ENCODE peak calls at places on chromosomes 16 and 17, in nine cellular contexts. One of them, this sample, is unnamed.
A peak's percentile ranks its signal among the peaks of the same experiment; 100 is the strongest.

GRCh38 chr17:2435181-2435741 is 34.4 kb upstream of the MNT start:
- DNase-seq in endothelial cell of umbilical vein: no peak
- DNase-seq in neuronal stem cell: peak; percentile 64
- DNase-seq in colonic mucosa: no peak
- DNase-seq in gastrocnemius medialis: no peak
- DNase-seq in BE2C: no peak
- DNase-seq in right lobe of liver: no peak
- DNase-seq in left ventricle myocardium inferior: no peak
- DNase-seq in heart right ventricle: no peak
- DNase-seq in this sample: no peak

GRCh38 chr17:57726838-57727237 is 18.3 kb downstream of the CCDC182 start:
- DNase-seq in neuronal stem cell: no peak
- DNase-seq in BE2C: no peak
- DNase-seq in endothelial cell of umbilical vein: no peak
- DNase-seq in gastrocnemius medialis: no peak
- DNase-seq in right lobe of liver: no peak
- DNase-seq in heart right ventricle: no peak
- DNase-seq in left ventricle myocardium inferior: no peak
- DNase-seq in colonic mucosa: no peak
- DNase-seq in this sample: no peak

GRCh38 chr17:82121660-82122629 is 23.9 kb upstream of the FASN start:
- DNase-seq in neuronal stem cell: no peak
- DNase-seq in endothelial cell of umbilical vein: no peak
- DNase-seq in heart right ventricle: no peak
- DNase-seq in colonic mucosa: no peak
- DNase-seq in right lobe of liver: no peak
- DNase-seq in gastrocnemius medialis: no peak
- DNase-seq in left ventricle myocardium inferior: no peak
- DNase-seq in BE2C: no peak
- DNase-seq in this sample: no peak

GRCh38 chr16:14249291-14250032 is 178.3 kb downstream of the MRTFB start:
- DNase-seq in gastrocnemius medialis: no peak
- DNase-seq in left ventricle myocardium inferior: no peak
- DNase-seq in right lobe of liver: no peak
- DNase-seq in heart right ventricle: peak; percentile 43
- DNase-seq in BE2C: peak; percentile 40
- DNase-seq in neuronal stem cell: peak; percentile 12
- DNase-seq in endothelial cell of umbilical vein: peak; percentile 62
- DNase-seq in colonic mucosa: peak; percentile 45
- DNase-seq in this sample: no peak

GRCh38 chr16:73210686-73211085 is 162.8 kb upstream of the ZFHX3 start:
- DNase-seq in gastrocnemius medialis: no peak
- DNase-seq in endothelial cell of umbilical vein: no peak
- DNase-seq in neuronal stem cell: no peak
- DNase-seq in colonic mucosa: no peak
- DNase-seq in left ventricle myocardium inferior: no peak
- DNase-seq in BE2C: no peak
- DNase-seq in heart right ventricle: no peak
- DNase-seq in right lobe of liver: no peak
- DNase-seq in this sample: no peak

GRCh38 chr16:53434436-53435065 is at the start of gene RBL2:
- DNase-seq in neuronal stem cell: peak; percentile 75
- DNase-seq in BE2C: peak; percentile 84
- DNase-seq in right lobe of liver: peak; percentile 87
- DNase-seq in endothelial cell of umbilical vein: peak; percentile 85
- DNase-seq in left ventricle myocardium inferior: peak; percentile 89
- DNase-seq in heart right ventricle: peak; percentile 10
- DNase-seq in gastrocnemius medialis: no peak
- DNase-seq in colonic mucosa: peak; percentile 86
- DNase-seq in this sample: peak; percentile 95

GRCh38 chr17:80835816-80836657 is 155.6 kb upstream of the CHMP6 start:
- DNase-seq in neuronal stem cell: no peak
- DNase-seq in BE2C: no peak
- DNase-seq in endothelial cell of umbilical vein: no peak
- DNase-seq in gastrocnemius medialis: peak; percentile 47
- DNase-seq in colonic mucosa: no peak
- DNase-seq in right lobe of liver: no peak
- DNase-seq in left ventricle myocardium inferior: no peak
- DNase-seq in heart right ventricle: no peak
- DNase-seq in this sample: peak; percentile 65

GRCh38 chr17:38922538-38923291 is 2.7 kb upstream of the LASP1NB start:
- DNase-seq in neuronal stem cell: peak; percentile 48
- DNase-seq in left ventricle myocardium inferior: no peak
- DNase-seq in colonic mucosa: peak; percentile 81
- DNase-seq in endothelial cell of umbilical vein: peak; percentile 67
- DNase-seq in gastrocnemius medialis: peak; percentile 50
- DNase-seq in right lobe of liver: peak; percentile 42
- DNase-seq in heart right ventricle: peak; percentile 91
- DNase-seq in BE2C: peak; percentile 75
- DNase-seq in this sample: peak; percentile 78

GRCh38 chr17:67559381-67559966 is 158.3 kb upstream of the NOL11 start:
- DNase-seq in heart right ventricle: no peak
- DNase-seq in left ventricle myocardium inferior: no peak
- DNase-seq in BE2C: no peak
- DNase-seq in neuronal stem cell: no peak
- DNase-seq in gastrocnemius medialis: no peak
- DNase-seq in colonic mucosa: no peak
- DNase-seq in endothelial cell of umbilical vein: no peak
- DNase-seq in right lobe of liver: no peak
- DNase-seq in this sample: no peak

GRCh38 chr16:2664522-2665096 is 17.7 kb upstream of the KCTD5 start:
- DNase-seq in heart right ventricle: no peak
- DNase-seq in gastrocnemius medialis: no peak
- DNase-seq in neuronal stem cell: no peak
- DNase-seq in right lobe of liver: no peak
- DNase-seq in BE2C: no peak
- DNase-seq in endothelial cell of umbilical vein: no peak
- DNase-seq in left ventricle myocardium inferior: no peak
- DNase-seq in colonic mucosa: no peak
- DNase-seq in this sample: no peak

GRCh38 chr16:2447920-2448583 is 11.9 kb upstream of the TEDC2 start:
- DNase-seq in colonic mucosa: no peak
- DNase-seq in endothelial cell of umbilical vein: no peak
- DNase-seq in BE2C: no peak
- DNase-seq in gastrocnemius medialis: no peak
- DNase-seq in right lobe of liver: no peak
- DNase-seq in left ventricle myocardium inferior: no peak
- DNase-seq in neuronal stem cell: no peak
- DNase-seq in heart right ventricle: no peak
- DNase-seq in this sample: no peak

GRCh38 chr17:79814966-79815835 is 18.3 kb upstream of the CBX8 start:
- DNase-seq in colonic mucosa: peak; percentile 71
- DNase-seq in right lobe of liver: peak; percentile 58
- DNase-seq in neuronal stem cell: no peak
- DNase-seq in endothelial cell of umbilical vein: no peak
- DNase-seq in left ventricle myocardium inferior: no peak
- DNase-seq in gastrocnemius medialis: no peak
- DNase-seq in BE2C: no peak
- DNase-seq in heart right ventricle: no peak
- DNase-seq in this sample: no peak

GRCh38 chr16:20137909-20138308 is 64.2 kb upstream of the GPR139 start:
- DNase-seq in colonic mucosa: no peak
- DNase-seq in left ventricle myocardium inferior: no peak
- DNase-seq in endothelial cell of umbilical vein: no peak
- DNase-seq in heart right ventricle: no peak
- DNase-seq in gastrocnemius medialis: no peak
- DNase-seq in neuronal stem cell: no peak
- DNase-seq in right lobe of liver: no peak
- DNase-seq in BE2C: no peak
- DNase-seq in this sample: no peak

GRCh38 chr17:83124871-83125514 is 45.6 kb downstream of the METRNL start:
- DNase-seq in BE2C: no peak
- DNase-seq in heart right ventricle: no peak
- DNase-seq in gastrocnemius medialis: no peak
- DNase-seq in endothelial cell of umbilical vein: no peak
- DNase-seq in left ventricle myocardium inferior: no peak
- DNase-seq in neuronal stem cell: no peak
- DNase-seq in right lobe of liver: no peak
- DNase-seq in colonic mucosa: no peak
- DNase-seq in this sample: peak; percentile 35

DNA sequence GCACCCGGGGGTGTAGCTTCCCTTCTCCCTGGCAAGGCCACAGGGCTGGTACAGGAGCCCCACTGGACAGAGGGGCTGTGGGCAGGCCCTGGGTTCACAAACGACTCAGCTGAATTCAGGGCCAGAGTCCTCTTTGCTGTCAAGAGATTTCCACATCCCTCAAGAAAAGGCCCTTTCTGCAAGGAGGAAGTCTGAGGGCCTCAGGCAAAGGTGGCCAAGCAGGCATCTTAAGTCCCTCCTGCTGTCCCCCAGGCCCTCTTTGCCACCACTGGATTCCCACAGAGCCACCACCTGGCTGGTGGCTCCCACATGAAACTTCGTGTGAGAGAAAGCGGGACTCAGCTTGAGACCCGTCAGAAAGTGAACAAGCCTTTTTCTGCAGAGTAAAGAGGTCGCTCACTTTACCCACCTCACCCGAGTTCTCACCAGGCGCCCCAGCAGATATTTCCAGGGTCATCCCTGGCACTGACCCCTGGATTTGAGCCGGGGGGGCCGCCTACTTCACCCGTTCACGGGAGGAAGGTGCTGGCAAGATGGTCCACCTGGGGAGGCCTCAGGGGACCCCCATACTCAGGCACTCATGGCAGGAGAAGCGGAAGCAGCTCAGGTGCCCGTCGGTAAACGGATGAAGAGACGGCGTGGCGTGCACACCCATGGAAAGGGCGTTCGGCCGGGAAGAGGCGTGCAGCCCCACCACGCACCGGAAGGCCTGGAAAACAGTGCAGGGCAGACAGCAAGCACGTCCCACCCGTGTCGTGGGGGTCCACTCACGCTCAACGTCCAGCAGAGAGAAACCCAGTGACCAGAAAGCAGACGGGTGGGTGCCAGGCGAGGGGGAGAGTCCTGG is 3.6 kb downstream of the RNF166 start:
- DNase-seq in colonic mucosa: no peak
- DNase-seq in right lobe of liver: no peak
- DNase-seq in BE2C: no peak
- DNase-seq in heart right ventricle: no peak
- DNase-seq in gastrocnemius medialis: no peak
- DNase-seq in left ventricle myocardium inferior: no peak
- DNase-seq in endothelial cell of umbilical vein: no peak
- DNase-seq in neuronal stem cell: no peak
- DNase-seq in this sample: no peak
- H3K4me1 ChIP-seq in colonic mucosa: peaks cover 14% of the 10 kb centered on the region
- H3K4me1 ChIP-seq in right lobe of liver: peaks cover 21% of the 10 kb centered on the region
- H3K4me1 ChIP-seq in BE2C: no peaks in the 10 kb centered on the region
- H3K4me1 ChIP-seq in heart right ventricle: peaks cover 71% of the 10 kb centered on the region
- H3K4me1 ChIP-seq in gastrocnemius medialis: peaks cover 26% of the 10 kb centered on the region
- H3K4me1 ChIP-seq in left ventricle myocardium inferior: peaks cover 76% of the 10 kb centered on the region
- H3K4me1 ChIP-seq in endothelial cell of umbilical vein: peaks cover 57% of the 10 kb centered on the region
- H3K4me1 ChIP-seq in neuronal stem cell: peaks cover 17% of the 10 kb centered on the region
- H3K4me1 ChIP-seq in this sample: peaks cover 4% of the 10 kb centered on the region

GRCh38 chr17:7222972-7223292 is 3.2 kb downstream of the ACADVL start:
- DNase-seq in right lobe of liver: peak; percentile 28
- DNase-seq in colonic mucosa: no peak
- DNase-seq in neuronal stem cell: no peak
- DNase-seq in left ventricle myocardium inferior: no peak
- DNase-seq in heart right ventricle: no peak
- DNase-seq in BE2C: no peak
- DNase-seq in gastrocnemius medialis: no peak
- DNase-seq in endothelial cell of umbilical vein: no peak
- DNase-seq in this sample: no peak
- H3K4me1 ChIP-seq in right lobe of liver: peaks cover 40% of the 10 kb centered on the region
- H3K4me1 ChIP-seq in colonic mucosa: peaks cover 14% of the 10 kb centered on the region
- H3K4me1 ChIP-seq in neuronal stem cell: peaks cover 19% of the 10 kb centered on the region
- H3K4me1 ChIP-seq in left ventricle myocardium inferior: peaks cover 79% of the 10 kb centered on the region
- H3K4me1 ChIP-seq in heart right ventricle: peaks cover 65% of the 10 kb centered on the region
- H3K4me1 ChIP-seq in BE2C: no peaks in the 10 kb centered on the region
- H3K4me1 ChIP-seq in gastrocnemius medialis: peaks cover 50% of the 10 kb centered on the region
- H3K4me1 ChIP-seq in endothelial cell of umbilical vein: peaks cover 11% of the 10 kb centered on the region
- H3K4me1 ChIP-seq in this sample: no peaks in the 10 kb centered on the region

GRCh38 chr16:47638175-47638574 is 177.0 kb downstream of the PHKB start:
- DNase-seq in neuronal stem cell: no peak
- DNase-seq in heart right ventricle: no peak
- DNase-seq in right lobe of liver: no peak
- DNase-seq in left ventricle myocardium inferior: no peak
- DNase-seq in endothelial cell of umbilical vein: no peak
- DNase-seq in BE2C: no peak
- DNase-seq in gastrocnemius medialis: no peak
- DNase-seq in colonic mucosa: no peak
- DNase-seq in this sample: no peak

GRCh38 chr16:47646914-47647313 is 185.8 kb downstream of the PHKB start:
- DNase-seq in right lobe of liver: no peak
- DNase-seq in endothelial cell of umbilical vein: no peak
- DNase-seq in colonic mucosa: no peak
- DNase-seq in neuronal stem cell: no peak
- DNase-seq in left ventricle myocardium inferior: no peak
- DNase-seq in BE2C: no peak
- DNase-seq in gastrocnemius medialis: no peak
- DNase-seq in heart right ventricle: no peak
- DNase-seq in this sample: no peak

GRCh38 chr16:47643610-47644009 is 182.5 kb downstream of the PHKB start:
- DNase-seq in gastrocnemius medialis: no peak
- DNase-seq in BE2C: no peak
- DNase-seq in endothelial cell of umbilical vein: no peak
- DNase-seq in colonic mucosa: no peak
- DNase-seq in neuronal stem cell: no peak
- DNase-seq in right lobe of liver: no peak
- DNase-seq in heart right ventricle: no peak
- DNase-seq in left ventricle myocardium inferior: no peak
- DNase-seq in this sample: no peak

GRCh38 chr16:47644661-47645060 is 183.5 kb downstream of the PHKB start:
- DNase-seq in left ventricle myocardium inferior: no peak
- DNase-seq in heart right ventricle: no peak
- DNase-seq in neuronal stem cell: no peak
- DNase-seq in gastrocnemius medialis: no peak
- DNase-seq in right lobe of liver: no peak
- DNase-seq in colonic mucosa: no peak
- DNase-seq in BE2C: no peak
- DNase-seq in endothelial cell of umbilical vein: no peak
- DNase-seq in this sample: no peak

GRCh38 chr16:47644166-47644565 is 183.0 kb downstream of the PHKB start:
- DNase-seq in neuronal stem cell: no peak
- DNase-seq in left ventricle myocardium inferior: no peak
- DNase-seq in colonic mucosa: no peak
- DNase-seq in heart right ventricle: peak; percentile 36
- DNase-seq in right lobe of liver: peak; percentile 31
- DNase-seq in BE2C: no peak
- DNase-seq in gastrocnemius medialis: no peak
- DNase-seq in endothelial cell of umbilical vein: peak; percentile 80
- DNase-seq in this sample: peak; percentile 62
- H3K4me1 ChIP-seq in neuronal stem cell: no peaks in the 10 kb centered on the region
- H3K4me1 ChIP-seq in left ventricle myocardium inferior: peaks cover 30% of the 10 kb centered on the region
- H3K4me1 ChIP-seq in colonic mucosa: no peaks in the 10 kb centered on the region
- H3K4me1 ChIP-seq in heart right ventricle: peaks cover 11% of the 10 kb centered on the region
- H3K4me1 ChIP-seq in right lobe of liver: no peaks in the 10 kb centered on the region
- H3K4me1 ChIP-seq in BE2C: no peaks in the 10 kb centered on the region
- H3K4me1 ChIP-seq in gastrocnemius medialis: peaks cover 13% of the 10 kb centered on the region
- H3K4me1 ChIP-seq in endothelial cell of umbilical vein: peaks cover 13% of the 10 kb centered on the region
- H3K4me1 ChIP-seq in this sample: peaks cover 7% of the 10 kb centered on the region

DNA sequence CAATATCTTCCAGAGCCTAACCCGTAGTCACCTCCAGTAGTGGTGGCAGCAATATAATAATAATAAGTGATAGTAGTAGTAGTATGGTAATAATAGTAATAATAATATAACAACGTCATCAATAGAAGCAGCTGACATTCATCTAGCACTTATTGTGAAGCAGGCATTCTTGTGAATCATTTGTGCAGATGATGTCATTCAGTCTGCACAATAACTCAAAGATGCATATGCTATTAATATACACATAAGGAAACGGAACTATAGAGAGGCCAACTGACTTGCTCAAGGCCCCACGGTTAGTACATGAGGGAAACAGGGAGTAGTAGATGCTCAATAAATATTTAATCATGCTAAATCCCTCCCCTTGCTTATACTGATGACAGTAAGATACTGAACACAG is 35.4 kb upstream of the GAN start:
- DNase-seq in endothelial cell of umbilical vein: peak; percentile 76
- DNase-seq in neuronal stem cell: no peak
- DNase-seq in BE2C: no peak
- DNase-seq in heart right ventricle: no peak
- DNase-seq in gastrocnemius medialis: no peak
- DNase-seq in left ventricle myocardium inferior: no peak
- DNase-seq in colonic mucosa: no peak
- DNase-seq in right lobe of liver: no peak
- DNase-seq in this sample: no peak
- H3K4me1 ChIP-seq in endothelial cell of umbilical vein: peaks cover 21% of the 10 kb centered on the region
- H3K4me1 ChIP-seq in neuronal stem cell: no peaks in the 10 kb centered on the region
- H3K4me1 ChIP-seq in BE2C: no peaks in the 10 kb centered on the region
- H3K4me1 ChIP-seq in heart right ventricle: no peaks in the 10 kb centered on the region
- H3K4me1 ChIP-seq in gastrocnemius medialis: no peaks in the 10 kb centered on the region
- H3K4me1 ChIP-seq in left ventricle myocardium inferior: no peaks in the 10 kb centered on the region
- H3K4me1 ChIP-seq in colonic mucosa: peaks cover 3% of the 10 kb centered on the region
- H3K4me1 ChIP-seq in right lobe of liver: no peaks in the 10 kb centered on the region
- H3K4me1 ChIP-seq in this sample: no peaks in the 10 kb centered on the region

This sample was measured in aorta.